ENCODE peak calls at places on chromosomes 11 and 22, in five cellular contexts. R is A549, S is GM12878, K is HepG2, I is K562. N is an unnamed sample.

GRCh38 chr11:34052608-34053160 is 1.2 kb downstream of the CAPRIN1 start:
- DNase-seq in K (no peak), R (no peak), S (no peak), I (peak), N (no peak)

GRCh38 chr22:44718418-44718817 is 16.4 kb downstream of the PRR5 start:
- DNase-seq in S (peak), K (no peak), I (no peak), R (no peak), N (no peak)

GRCh38 chr11:31987118-31988005 is 103.5 kb upstream of the RCN1 start:
- DNase-seq in S (no peak), R (no peak), K (no peak), I (no peak), N (no peak)

GRCh38 chr22:31327786-31328544 is 18.2 kb downstream of the PATZ1 start:
- DNase-seq in K (no peak), R (no peak), S (no peak), I (no peak), N (no peak)

GRCh38 chr11:28961726-28962125 is 853.5 kb downstream of the METTL15 start:
- DNase-seq in I (no peak), R (no peak), K (no peak), S (no peak), N (no peak)

GRCh38 chr11:94025695-94026394 is 4.7 kb downstream of the HEPHL1 start:
- DNase-seq in K (no peak), I (no peak), S (no peak), R (no peak), N (peak)

GRCh38 chr11:68106165-68106940 is 14.8 kb downstream of the CHKA start:
- DNase-seq in S (no peak), K (peak), I (peak), R (no peak), N (no peak)

GRCh38 chr11:58784995-58785394 is 53.3 kb upstream of the GLYAT start:
- DNase-seq in K (no peak), S (no peak), R (no peak), I (peak), N (no peak)

GRCh38 chr22:19723990-19724827 is 870 bp downstream of the GP1BB start:
- DNase-seq in S (no peak), I (peak), R (no peak), K (peak), N (peak)

GRCh38 chr22:29744902-29745301 is 21.9 kb downstream of the ZMAT5 start:
- DNase-seq in S (no peak), K (no peak), I (no peak), R (no peak), N (peak)

GRCh38 chr22:23539135-23539838 is 40.8 kb downstream of the IGLL1 start:
- DNase-seq in R (peak), K (peak), S (peak), I (peak), N (peak)

GRCh38 chr11:117002639-117003305 is 95.5 kb downstream of the SIK3 start:
- DNase-seq in K (no peak), I (peak), S (no peak), R (no peak), N (no peak)

GRCh38 chr11:64809781-64810241 is 540 bp downstream of the MEN1 start:
- DNase-seq in S (no peak), I (peak), K (no peak), R (peak), N (no peak)

GRCh38 chr11:112322173-112322813 is 61.6 kb upstream of the PLET1 start:
- DNase-seq in R (no peak), K (no peak), I (no peak), S (no peak), N (no peak)

GRCh38 chr22:24051028-24051427 is 39.9 kb downstream of the CABIN1 start:
- DNase-seq in S (no peak), I (no peak), K (no peak), R (no peak), N (no peak)

GRCh38 chr11:13260963-13261599 is 16.5 kb upstream of the BMAL1 start:
- DNase-seq in S (no peak), I (no peak), R (no peak), K (no peak), N (peak)

GRCh38 chr11:69636870-69637600 is 3.9 kb upstream of the CCND1 start:
- DNase-seq in K (no peak), S (no peak), I (no peak), R (no peak), N (no peak)

GRCh38 chr11:106468091-106468490 is 390.6 kb downstream of the AASDHPPT start:
- DNase-seq in S (no peak), K (peak), I (no peak), R (no peak), N (peak)

GRCh38 chr11:2892215-2893020 is 6.8 kb upstream of the CDKN1C start:
- DNase-seq in S (no peak), I (peak), R (peak), K (no peak), N (peak)

GRCh38 chr11:13152736-13153541 is 124.7 kb upstream of the BMAL1 start:
- DNase-seq in R (peak), S (no peak), I (peak), K (peak), N (peak)

GRCh38 chr22:18096823-18097222 is 13.8 kb upstream of the TUBA8 start:
- DNase-seq in K (no peak), R (no peak), I (no peak), S (no peak), N (no peak)

GRCh38 chr11:112538529-112538928 is 277.9 kb upstream of the PLET1 start:
- DNase-seq in S (no peak), K (no peak), R (no peak), I (no peak), N (no peak)

GRCh38 chr22:27108425-27109114 is 451.2 kb downstream of the MIAT start:
- DNase-seq in S (no peak), K (no peak), R (no peak), I (no peak), N (no peak)

GRCh38 chr22:43148581-43148980 is 2.8 kb upstream of the TSPO start:
- DNase-seq in K (no peak), S (no peak), R (no peak), I (no peak), N (no peak)
- H3K27ac ChIP-seq in K (no peak), S (no peak), R (no peak), I (no peak), N (no peak)

DNA sequence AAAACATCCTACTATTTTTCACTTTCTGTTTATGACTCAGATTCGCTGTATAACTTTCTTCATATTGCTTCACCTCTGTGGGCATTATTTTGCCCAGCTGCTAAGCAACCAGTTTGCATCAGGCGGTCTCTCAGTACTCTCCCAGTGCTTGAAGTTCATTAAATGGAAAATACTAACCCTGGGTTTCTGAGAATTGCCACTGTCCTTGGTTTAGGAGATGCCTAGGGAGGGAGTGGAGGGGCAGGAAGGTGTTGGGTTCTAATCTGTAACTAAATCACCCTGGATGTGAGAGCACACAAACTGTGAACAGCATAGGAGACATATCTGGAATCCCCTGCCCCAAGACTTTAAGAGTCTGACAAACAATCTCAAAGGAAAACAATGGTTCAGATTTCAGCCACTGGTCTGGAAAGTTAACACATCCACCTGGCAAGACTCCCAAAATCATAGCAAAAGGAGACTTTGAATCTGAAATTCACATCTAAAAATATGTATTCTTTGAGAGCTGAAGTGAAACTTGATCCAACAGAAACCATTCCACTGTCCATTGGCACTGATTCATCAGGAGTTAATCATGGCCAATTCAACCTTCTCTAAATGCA is 540.0 kb downstream of the SOX6 start:
- DNase-seq in R (no peak), S (no peak), K (no peak), I (no peak), N (peak)
- TF ChIP-seq BHLHE40 in R (no peak), S (no peak), K (no peak), I (no peak), N (no peak)

GRCh38 chr11:45666648-45667642 is 1.5 kb upstream of the CHST1 start:
- DNase-seq in R (no peak), I (no peak), S (no peak), K (no peak), N (no peak)

GRCh38 chr11:45665933-45666647 is 668 bp upstream of the CHST1 start:
- DNase-seq in S (no peak), R (no peak), K (no peak), I (no peak), N (no peak)

GRCh38 chr11:45664376-45665205 is 831 bp downstream of the CHST1 start:
- DNase-seq in I (no peak), S (no peak), R (no peak), K (no peak), N (no peak)

GRCh38 chr11:45663486-45664375 is 1.7 kb downstream of the CHST1 start:
- DNase-seq in R (no peak), I (no peak), K (no peak), S (no peak), N (peak)

GRCh38 chr11:45665206-45665932 is at the start of gene CHST1:
- DNase-seq in I (peak), S (no peak), K (no peak), R (no peak), N (no peak)
- TF ChIP-seq SMC3 in I (no peak), S (no peak), K (no peak), R (no peak), N (no peak)

GRCh38 chr11:95074806-95075563 is 8.3 kb downstream of the SRSF8 start:
- DNase-seq in S (no peak), I (no peak), R (no peak), K (no peak), N (no peak)
- H3K27ac ChIP-seq in S (no peak), I (no peak), R (no peak), K (no peak), N (no peak)

DNA sequence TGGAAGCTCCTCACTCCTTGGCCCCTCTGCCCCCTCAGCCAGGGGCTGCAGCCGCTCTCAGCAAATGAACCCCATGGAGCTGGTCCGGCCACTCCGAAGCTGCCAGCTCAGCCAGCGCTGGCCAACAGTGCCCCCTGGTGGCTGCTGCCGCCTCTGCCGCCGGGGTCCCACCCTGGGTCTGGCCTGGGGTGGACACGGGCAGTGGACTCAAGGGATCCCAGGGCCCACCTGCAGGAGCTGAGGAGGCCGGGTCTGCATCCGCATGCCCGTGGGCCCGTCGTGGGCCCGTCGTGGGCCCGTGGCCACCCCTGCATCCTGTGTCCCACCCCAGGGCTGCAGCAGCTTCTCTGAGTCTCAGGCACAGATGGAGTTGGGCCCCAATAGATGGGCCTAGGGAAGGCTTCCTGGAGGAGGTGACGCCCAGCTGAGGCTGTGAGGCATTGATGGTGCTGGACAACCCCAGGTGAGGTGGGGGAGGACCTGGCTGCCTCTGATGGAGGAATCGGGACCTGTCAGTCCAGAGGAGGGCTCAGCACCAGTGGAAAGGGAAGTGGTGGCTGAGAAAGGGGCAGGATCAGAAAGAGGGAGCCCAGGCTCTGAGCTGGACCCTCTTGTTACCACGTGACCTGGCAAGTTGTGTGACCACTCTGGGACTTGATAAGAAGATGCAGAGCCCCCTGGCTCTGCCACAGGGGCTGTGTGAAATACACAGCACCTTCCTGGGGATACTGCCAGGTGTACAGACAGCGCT is 522.3 kb downstream of the BRD1 start:
- DNase-seq in I (peak), R (peak), S (no peak), K (peak), N (no peak)
- TF ChIP-seq BHLHE40 in I (no peak), R (no peak), S (no peak), K (no peak), N (no peak)

GRCh38 chr22:49971232-49972162 is 10.9 kb downstream of the PIM3 start:
- DNase-seq in S (no peak), R (peak), K (no peak), I (peak), N (no peak)
- TF ChIP-seq SMC3 in S (no peak), R (no peak), K (no peak), I (no peak), N (no peak)

GRCh38 chr11:769887-770641 is 7.2 kb downstream of the GATD1 start:
- DNase-seq in S (no peak), I (no peak), K (no peak), R (no peak), N (no peak)

GRCh38 chr11:770642-771616 is 6.4 kb downstream of the GATD1 start:
- DNase-seq in R (no peak), S (no peak), K (no peak), I (no peak), N (no peak)

GRCh38 chr11:772429-773390 is 4.6 kb downstream of the GATD1 start:
- DNase-seq in K (no peak), I (no peak), R (no peak), S (no peak), N (no peak)

GRCh38 chr11:773425-773824 is 3.9 kb downstream of the GATD1 start:
- DNase-seq in R (no peak), I (no peak), S (no peak), K (no peak), N (no peak)

GRCh38 chr11:771617-772204 is 5.6 kb downstream of the GATD1 start:
- DNase-seq in K (no peak), I (no peak), R (no peak), S (no peak), N (no peak)
- H3K27ac ChIP-seq in K (no peak), I (no peak), R (peak), S (no peak), N (no peak)

GRCh38 chr22:39128508-39128907 is 24.0 kb downstream of the CBX7 start:
- DNase-seq in R (no peak), K (no peak), I (no peak), S (no peak), N (no peak)

GRCh38 chr22:39129081-39129480 is 23.4 kb downstream of the CBX7 start:
- DNase-seq in R (no peak), I (no peak), S (no peak), K (peak), N (no peak)

GRCh38 chr22:39122772-39123470 is 25.9 kb downstream of the APOBEC3H start:
- DNase-seq in R (no peak), S (no peak), K (no peak), I (no peak), N (no peak)

GRCh38 chr22:39123811-39124668 is 27.0 kb downstream of the APOBEC3H start:
- DNase-seq in K (no peak), S (no peak), I (no peak), R (no peak), N (no peak)

GRCh38 chr22:39125622-39126021 is 26.9 kb downstream of the CBX7 start:
- DNase-seq in R (no peak), S (no peak), I (no peak), K (no peak), N (no peak)
- TF ChIP-seq BHLHE40 in R (no peak), S (no peak), I (no peak), K (no peak), N (no peak)

GRCh38 chr11:114960117-114960516 is 281.8 kb downstream of the NXPE2 start:
- DNase-seq in S (no peak), I (no peak), K (no peak), R (no peak), N (no peak)

DNA sequence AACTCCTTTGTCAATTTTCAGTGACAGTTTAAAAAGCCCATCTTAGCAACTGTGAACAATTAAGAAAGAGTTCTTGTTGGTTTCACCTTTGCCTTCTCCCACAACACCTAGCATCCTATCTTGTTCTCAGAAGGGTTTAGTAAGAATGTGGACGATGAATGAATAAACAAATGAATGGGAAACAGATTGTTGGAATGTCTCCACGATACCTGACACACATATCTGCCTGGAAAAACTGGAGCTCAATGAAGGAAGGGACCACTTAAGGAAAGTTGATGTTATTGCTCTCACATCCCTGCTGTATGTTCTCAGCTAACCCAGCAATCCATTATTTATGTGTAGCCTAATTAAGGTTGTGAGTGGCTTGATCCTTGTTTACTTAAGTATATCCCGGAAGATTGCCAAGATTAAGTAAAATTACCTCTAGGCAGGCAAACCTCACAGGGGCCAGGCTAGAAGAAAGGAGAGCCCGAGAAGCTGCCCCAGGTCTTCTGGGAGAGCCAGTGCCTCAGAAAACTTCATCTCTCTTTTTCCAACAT is 286.4 kb downstream of the NXPE2 start:
- DNase-seq in K (no peak), S (no peak), R (no peak), I (no peak), N (no peak)
- TF ChIP-seq SMC3 in K (no peak), S (no peak), R (no peak), I (no peak), N (no peak)